ENCODE peak calls at places on chromosomes 2 and 18, in eight cellular contexts. R is fibroblast of lung, D is thoracic aorta, U is psoas muscle, C is astrocyte, S is GM23338, H is SK-N-SH, P is tibial nerve. I is an unnamed sample.

GRCh38 chr18:79982736-79983135 is 5.6 kb downstream of the TXNL4A start:
- DNase-seq in C (no peak), U (no peak), D (no peak), R (peak), S (no peak), H (no peak), P (no peak), I (peak)

GRCh38 chr2:239586651-239587310 is 186.0 kb upstream of the HDAC4 start:
- DNase-seq in C (no peak), R (no peak), U (no peak), H (peak), D (no peak), S (no peak), P (no peak), I (no peak)

GRCh38 chr2:176297067-176297466 is 27.8 kb downstream of the MTX2 start:
- DNase-seq in C (no peak), H (peak), P (no peak), S (no peak), D (no peak), U (no peak), R (peak), I (no peak)

GRCh38 chr18:63258749-63259580 is 60.6 kb downstream of the BCL2 start:
- DNase-seq in S (no peak), P (no peak), D (no peak), U (no peak), C (no peak), R (no peak), H (peak), I (no peak)

GRCh38 chr2:97718051-97718882 is 4.9 kb downstream of the ZAP70 start:
- DNase-seq in C (no peak), H (no peak), S (no peak), R (no peak), D (no peak), P (no peak), U (no peak), I (no peak)

GRCh38 chr18:65938592-65939372 is 188.0 kb downstream of the CDH7 start:
- DNase-seq in S (peak), D (no peak), H (peak), C (peak), R (peak), U (no peak), P (no peak), I (peak)

GRCh38 chr2:242075683-242076082 is 206.2 kb downstream of the RTP5 start:
- DNase-seq in C (peak), D (no peak), P (no peak), H (no peak), U (no peak), S (no peak), R (no peak), I (no peak)

GRCh38 chr2:88829607-88830463 is 138.4 kb downstream of the RPIA start:
- DNase-seq in H (no peak), R (no peak), U (no peak), S (no peak), D (no peak), C (no peak), P (no peak), I (no peak)

GRCh38 chr2:74007120-74007519 is 22.4 kb downstream of the TET3 start:
- DNase-seq in C (no peak), P (no peak), S (no peak), H (no peak), D (no peak), R (no peak), U (no peak), I (peak)

GRCh38 chr18:67517224-67517765 is 775 bp upstream of the DSEL start:
- DNase-seq in R (no peak), H (no peak), S (peak), P (peak), C (no peak), U (peak), D (no peak), I (no peak)

GRCh38 chr2:144625216-144626010 is 105.5 kb upstream of the ZEB2 start:
- DNase-seq in S (no peak), U (no peak), R (no peak), H (no peak), D (no peak), C (no peak), P (no peak), I (no peak)

GRCh38 chr18:23668731-23669130 is 6.0 kb upstream of the ANKRD29 start:
- DNase-seq in U (no peak), P (no peak), H (no peak), R (no peak), S (peak), D (no peak), C (no peak), I (no peak)

GRCh38 chr2:240462073-240462703 is 26.7 kb downstream of the GPC1 start:
- DNase-seq in P (no peak), C (no peak), U (no peak), S (no peak), D (no peak), R (no peak), H (no peak), I (no peak)

GRCh38 chr2:121045245-121045644 is 239.8 kb downstream of the TFCP2L1 start:
- DNase-seq in H (no peak), S (no peak), U (no peak), C (no peak), D (no peak), P (no peak), R (no peak), I (no peak)

GRCh38 chr2:52779446-52779845 is 988.2 kb upstream of the CHAC2 start:
- DNase-seq in R (peak), P (no peak), D (no peak), C (peak), U (no peak), H (no peak), S (no peak), I (no peak)

GRCh38 chr2:170323743-170324142 is 145.8 kb downstream of the MYO3B start:
- DNase-seq in H (no peak), D (no peak), U (no peak), C (no peak), R (no peak), S (no peak), P (no peak), I (no peak)

GRCh38 chr18:2330764-2331163 is 240.5 kb downstream of the METTL4 start:
- DNase-seq in S (no peak), C (no peak), D (no peak), U (no peak), R (no peak), P (no peak), H (no peak), I (no peak)

GRCh38 chr2:203804070-203804469 is 63.5 kb upstream of the CTLA4 start:
- DNase-seq in P (no peak), D (no peak), U (no peak), R (peak), H (no peak), C (peak), S (no peak), I (peak)

GRCh38 chr2:53018830-53019425 is 748.7 kb upstream of the CHAC2 start:
- DNase-seq in U (no peak), S (peak), H (peak), C (no peak), P (no peak), R (no peak), D (no peak), I (no peak)

GRCh38 chr18:36321636-36322407 is 24.3 kb downstream of the FHOD3 start:
- DNase-seq in U (no peak), R (peak), H (no peak), D (no peak), C (peak), P (no peak), S (no peak), I (peak)

GRCh38 chr18:2687390-2688001 is 32.0 kb downstream of the SMCHD1 start:
- DNase-seq in S (no peak), P (no peak), U (no peak), H (no peak), R (no peak), D (no peak), C (no peak), I (no peak)

GRCh38 chr2:212843409-212844199 is 305.0 kb upstream of the ERBB4 start:
- DNase-seq in S (no peak), R (peak), U (no peak), P (no peak), D (no peak), C (peak), H (no peak), I (peak)

GRCh38 chr18:74459877-74460276 is 2.8 kb upstream of the DIPK1C start:
- DNase-seq in H (peak), D (no peak), P (peak), R (no peak), U (no peak), C (no peak), S (peak), I (no peak)

GRCh38 chr2:168790226-168790902 is 12.1 kb upstream of the NOSTRIN start:
- DNase-seq in H (no peak), C (no peak), U (no peak), R (no peak), D (no peak), S (no peak), P (no peak), I (no peak)

GRCh38 chr2:143139835-143140393 is 10.7 kb downstream of the ARHGAP15 start:
- DNase-seq in U (no peak), R (no peak), H (no peak), S (no peak), P (no peak), D (no peak), C (no peak), I (no peak)
- H3K4me3 ChIP-seq in U (no peak), R (no peak), H (no peak), S (no peak), P (no peak), D (no peak), C (no peak), I (no peak)

GRCh38 chr2:43165378-43166025 is 60.9 kb downstream of the ZFP36L2 start:
- DNase-seq in P (no peak), R (peak), U (no peak), H (no peak), S (peak), D (no peak), C (peak), I (no peak)
- H3K27ac ChIP-seq in P (no peak), R (no peak), U (no peak), H (no peak), S (no peak), D (no peak), C (no peak), I (no peak)

GRCh38 chr2:21072477-21073242 is 28.8 kb upstream of the APOB start:
- DNase-seq in D (no peak), U (no peak), H (no peak), P (no peak), C (no peak), S (no peak), R (no peak), I (no peak)
- TF ChIP-seq CTCF in D (no peak), U (no peak), H (no peak), P (no peak), C (no peak), S (peak), R (no peak), I (no peak)

GRCh38 chr2:105852066-105852465 is 107.4 kb downstream of the NCK2 start:
- DNase-seq in P (no peak), D (no peak), H (peak), U (no peak), S (no peak), R (no peak), C (no peak), I (no peak)
- H3K4me3 ChIP-seq in P (no peak), D (no peak), H (no peak), U (no peak), S (no peak), R (no peak), C (no peak), I (no peak)

DNA sequence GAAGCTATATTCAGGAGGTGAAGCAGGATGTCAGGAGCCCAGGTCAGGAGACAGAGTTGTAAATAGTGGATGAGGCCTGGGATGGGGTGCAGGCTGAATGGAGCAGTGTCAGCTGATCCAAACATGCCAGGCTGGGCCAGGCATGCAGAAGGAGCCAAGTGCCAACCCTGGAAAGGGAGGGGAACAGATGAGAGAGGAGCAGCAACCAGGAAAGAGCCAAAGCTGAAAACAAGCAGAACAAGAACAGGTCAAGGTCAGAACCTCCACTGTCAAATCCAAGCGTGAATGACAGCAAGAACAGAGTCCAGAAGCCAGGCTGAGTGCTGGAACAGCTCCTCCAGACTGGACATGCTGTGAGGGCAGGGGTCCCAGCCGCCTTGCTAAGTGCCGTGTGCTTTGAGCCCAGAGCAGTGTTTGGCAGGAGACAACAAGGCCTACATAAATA is 49.2 kb upstream of the PPP1CB start:
- DNase-seq in D (no peak), S (no peak), C (no peak), H (no peak), U (no peak), P (no peak), R (no peak), I (no peak)
- H3K27ac ChIP-seq in D (no peak), S (no peak), C (no peak), H (no peak), U (peak), P (no peak), R (no peak), I (no peak)

DNA sequence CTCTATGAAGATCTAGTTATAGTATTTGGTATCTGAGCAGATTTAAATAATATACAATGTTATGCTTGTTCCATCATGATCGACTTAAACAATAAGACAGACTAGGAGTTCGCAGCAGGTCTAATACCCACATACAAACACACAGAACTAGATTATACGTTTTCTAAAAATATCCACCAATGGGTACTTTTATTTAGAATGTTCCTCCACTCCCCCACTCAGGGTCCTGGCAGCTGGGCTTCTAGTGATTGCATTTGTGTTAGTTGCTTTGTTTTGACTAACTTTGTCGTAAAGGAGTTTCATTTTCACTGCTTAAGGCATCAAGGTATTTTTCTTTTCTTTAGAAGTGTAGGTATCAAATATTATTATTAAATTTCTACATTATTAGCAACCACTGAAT is 91.4 kb downstream of the RPRM start:
- DNase-seq in U (no peak), H (no peak), S (no peak), R (no peak), C (no peak), D (no peak), P (no peak), I (no peak)
- TF ChIP-seq CTCF in U (no peak), H (no peak), S (no peak), R (no peak), C (no peak), D (no peak), P (no peak), I (no peak)